ENCODE peak calls at places on chromosomes 5 and 9, in six cellular contexts. One of them, this sample, is unnamed.

GRCh38 chr5:155285673-155286072 is 272.1 kb downstream of the KIF4B start:
- DNase-seq in BE2C: no peak
- DNase-seq in T-helper 2 cell: no peak
- DNase-seq in activated naive CD4-positive, alpha-beta T cell treated with Interleukin-2 at 50 U/mL for 16 hours: no peak
- DNase-seq in substantia nigra: no peak
- DNase-seq in endothelial cell: no peak
- DNase-seq in this sample: no peak

GRCh38 chr5:133396724-133397123 is 215.6 kb downstream of the FSTL4 start:
- DNase-seq in BE2C: no peak
- DNase-seq in substantia nigra: no peak
- DNase-seq in T-helper 2 cell: no peak
- DNase-seq in activated naive CD4-positive, alpha-beta T cell treated with Interleukin-2 at 50 U/mL for 16 hours: no peak
- DNase-seq in endothelial cell: no peak
- DNase-seq in this sample: no peak

GRCh38 chr5:65013141-65013540 is 244.4 kb downstream of the CWC27 start:
- DNase-seq in endothelial cell: no peak
- DNase-seq in T-helper 2 cell: no peak
- DNase-seq in activated naive CD4-positive, alpha-beta T cell treated with Interleukin-2 at 50 U/mL for 16 hours: no peak
- DNase-seq in BE2C: no peak
- DNase-seq in substantia nigra: no peak
- DNase-seq in this sample: no peak

GRCh38 chr5:98307811-98308210 is 465.7 kb upstream of the RGMB start:
- DNase-seq in substantia nigra: no peak
- DNase-seq in endothelial cell: no peak
- DNase-seq in T-helper 2 cell: no peak
- DNase-seq in BE2C: no peak
- DNase-seq in activated naive CD4-positive, alpha-beta T cell treated with Interleukin-2 at 50 U/mL for 16 hours: no peak
- DNase-seq in this sample: no peak

GRCh38 chr5:130335116-130335515 is 430.9 kb downstream of the CHSY3 start:
- DNase-seq in T-helper 2 cell: no peak
- DNase-seq in activated naive CD4-positive, alpha-beta T cell treated with Interleukin-2 at 50 U/mL for 16 hours: no peak
- DNase-seq in endothelial cell: no peak
- DNase-seq in substantia nigra: no peak
- DNase-seq in BE2C: no peak
- DNase-seq in this sample: no peak

GRCh38 chr5:32432633-32433032 is 11.9 kb downstream of the ZFR start:
- DNase-seq in substantia nigra: no peak
- DNase-seq in T-helper 2 cell: no peak
- DNase-seq in BE2C: no peak
- DNase-seq in endothelial cell: no peak
- DNase-seq in activated naive CD4-positive, alpha-beta T cell treated with Interleukin-2 at 50 U/mL for 16 hours: no peak
- DNase-seq in this sample: no peak

GRCh38 chr9:7123743-7124142 is 366.0 kb downstream of the KDM4C start:
- DNase-seq in endothelial cell: no peak
- DNase-seq in substantia nigra: no peak
- DNase-seq in activated naive CD4-positive, alpha-beta T cell treated with Interleukin-2 at 50 U/mL for 16 hours: no peak
- DNase-seq in T-helper 2 cell: no peak
- DNase-seq in BE2C: no peak
- DNase-seq in this sample: no peak

GRCh38 chr9:99466104-99466503 is 244.0 kb downstream of the SEC61B start:
- DNase-seq in activated naive CD4-positive, alpha-beta T cell treated with Interleukin-2 at 50 U/mL for 16 hours: no peak
- DNase-seq in BE2C: peak; percentile 56
- DNase-seq in substantia nigra: no peak
- DNase-seq in endothelial cell: no peak
- DNase-seq in T-helper 2 cell: no peak
- DNase-seq in this sample: no peak

GRCh38 chr5:139147743-139148079 is 50.5 kb downstream of the SIL1 start:
- DNase-seq in activated naive CD4-positive, alpha-beta T cell treated with Interleukin-2 at 50 U/mL for 16 hours: no peak
- DNase-seq in substantia nigra: no peak
- DNase-seq in endothelial cell: no peak
- DNase-seq in T-helper 2 cell: no peak
- DNase-seq in BE2C: peak; percentile 83
- DNase-seq in this sample: no peak

GRCh38 chr9:137899551-137900360 is 22.2 kb downstream of the CACNA1B start:
- DNase-seq in activated naive CD4-positive, alpha-beta T cell treated with Interleukin-2 at 50 U/mL for 16 hours: no peak
- DNase-seq in BE2C: no peak
- DNase-seq in endothelial cell: no peak
- DNase-seq in T-helper 2 cell: no peak
- DNase-seq in substantia nigra: no peak
- DNase-seq in this sample: no peak